ENCODE peak calls at places on chromosomes 13 and 19, in five cellular contexts. R is H9, V is adrenal gland, Y is K562, J is SK-N-SH. O is an unnamed sample.

GRCh38 chr19:1773173-1773572 is 19.9 kb downstream of the ONECUT3 start:
- DNase-seq in R (no peak), V (no peak), J (no peak), Y (no peak), O (no peak)

GRCh38 chr19:52331757-52332156 is 4.3 kb upstream of the ZNF610 start:
- DNase-seq in V (no peak), J (no peak), R (no peak), Y (no peak), O (no peak)

GRCh38 chr13:39012608-39013007 is 22.0 kb upstream of the STOML3 start:
- DNase-seq in Y (peak; percentile 12), J (peak; percentile 19), R (peak; percentile 73), V (no peak), O (no peak)

GRCh38 chr19:802888-803561 is 5.8 kb downstream of the PTBP1 start:
- DNase-seq in R (peak; percentile 27), J (no peak), V (no peak), Y (no peak), O (no peak)

GRCh38 chr13:93325303-93326297 is 99.0 kb downstream of the GPC6 start:
- DNase-seq in V (no peak), J (peak; percentile 42), R (no peak), Y (no peak), O (no peak)

GRCh38 chr19:13428352-13428751 is 77.9 kb downstream of the CACNA1A start:
- DNase-seq in Y (peak; percentile 32), J (peak; percentile 19), V (no peak), R (peak; percentile 38), O (no peak)

GRCh38 chr19:45154064-45154827 is 6.5 kb downstream of the NKPD1 start:
- DNase-seq in V (peak; percentile 93), R (no peak), J (no peak), Y (peak; percentile 82), O (peak; percentile 67)

GRCh38 chr19:47240996-47241918 is 10.3 kb upstream of the BBC3 start:
- DNase-seq in R (peak; percentile 95), V (peak; percentile 72), Y (peak; percentile 93), J (peak; percentile 84), O (no peak)

GRCh38 chr19:11574689-11575088 is 2.8 kb downstream of the ACP5 start:
- DNase-seq in Y (no peak), J (no peak), R (no peak), V (no peak), O (no peak)

GRCh38 chr13:85197431-85197830 is 601.8 kb downstream of the SLITRK6 start:
- DNase-seq in Y (no peak), J (no peak), V (no peak), R (no peak), O (no peak)

GRCh38 chr19:45444318-45445041 is 20.8 kb upstream of the ERCC1 start:
- DNase-seq in J (peak; percentile 95), V (peak; percentile 92), Y (peak; percentile 94), R (peak; percentile 95), O (peak; percentile 95)

GRCh38 chr19:28847468-28847867 is 365.5 kb downstream of the UQCRFS1 start:
- DNase-seq in R (no peak), J (no peak), Y (no peak), V (no peak), O (no peak)

GRCh38 chr19:39408392-39409206 is 2.0 kb downstream of the ZFP36 start:
- DNase-seq in Y (peak; percentile 14), V (peak; percentile 42), R (no peak), J (no peak), O (no peak)

GRCh38 chr19:33254245-33254824 is 28.7 kb upstream of the SLC7A10 start:
- DNase-seq in J (no peak), Y (no peak), R (no peak), V (no peak), O (no peak)

GRCh38 chr13:34128661-34129060 is 310.7 kb downstream of the RFC3 start:
- DNase-seq in Y (no peak), J (no peak), R (no peak), V (no peak), O (no peak)

GRCh38 chr19:16623576-16623975 is 4.4 kb downstream of the MED26 start:
- DNase-seq in R (no peak), J (no peak), Y (no peak), V (no peak), O (no peak)

GRCh38 chr13:50527612-50528509 is 315.6 kb downstream of the DLEU7 start:
- DNase-seq in V (no peak), J (no peak), Y (no peak), R (no peak), O (no peak)

GRCh38 chr19:41951686-41952172 is 7.4 kb downstream of the RABAC1 start:
- DNase-seq in J (peak; percentile 90), V (peak; percentile 70), Y (peak; percentile 86), R (peak; percentile 88), O (peak; percentile 83)

GRCh38 chr13:50122465-50122864 is 107.2 kb downstream of the KCNRG start:
- DNase-seq in Y (peak; percentile 29), V (no peak), R (no peak), J (no peak), O (no peak)

GRCh38 chr13:79281335-79281734 is 124.7 kb downstream of the RBM26 start:
- DNase-seq in Y (no peak), R (peak; percentile 73), J (no peak), V (no peak), O (no peak)

GRCh38 chr19:4284176-4284958 is 5.3 kb downstream of the SHD start:
- DNase-seq in Y (peak; percentile 97), V (no peak), R (peak; percentile 94), J (peak; percentile 93), O (no peak)

GRCh38 chr13:47705185-47705584 is 295.9 kb downstream of the SUCLA2 start:
- DNase-seq in R (no peak), V (no peak), Y (no peak), J (no peak), O (no peak)

GRCh38 chr19:38134538-38135149 is 89.4 kb downstream of the DPF1 start:
- DNase-seq in V (no peak), Y (peak; percentile 72), J (peak; percentile 65), R (peak; percentile 55), O (no peak)

GRCh38 chr13:35347679-35348205 is 128.7 kb downstream of the MAB21L1 start:
- DNase-seq in Y (no peak), V (no peak), R (no peak), J (no peak), O (no peak)

GRCh38 chr13:113978741-113979481 is 5.0 kb upstream of the C13orf46 start:
- DNase-seq in Y (no peak), V (no peak), J (no peak), R (no peak), O (no peak)

GRCh38 chr19:42193294-42193693 is 24.2 kb downstream of the DEDD2 start:
- DNase-seq in Y (no peak), R (no peak), J (no peak), V (no peak), O (no peak)

GRCh38 chr19:4061683-4062575 is 4.8 kb downstream of the ZBTB7A start:
- DNase-seq in Y (no peak), V (no peak), J (no peak), R (peak; percentile 48), O (no peak)

GRCh38 chr13:77979721-77980377 is 61.2 kb upstream of the EDNRB start:
- DNase-seq in R (no peak), V (no peak), J (no peak), Y (no peak), O (no peak)

GRCh38 chr13:90055760-90056159 is 1291.7 kb upstream of the MIR17HG start:
- DNase-seq in V (no peak), R (no peak), J (no peak), Y (no peak), O (no peak)

GRCh38 chr19:35220315-35220921 is 8.1 kb downstream of the FAM187B start:
- DNase-seq in J (no peak), V (no peak), Y (peak; percentile 74), R (no peak), O (no peak)

GRCh38 chr13:49046002-49046401 is 70.3 kb downstream of the FNDC3A start:
- DNase-seq in J (no peak), V (no peak), R (no peak), Y (no peak), O (no peak)

GRCh38 chr13:48448963-48449614 is 36.2 kb upstream of the LPAR6 start:
- DNase-seq in J (no peak), V (no peak), Y (no peak), R (no peak), O (no peak)

DNA sequence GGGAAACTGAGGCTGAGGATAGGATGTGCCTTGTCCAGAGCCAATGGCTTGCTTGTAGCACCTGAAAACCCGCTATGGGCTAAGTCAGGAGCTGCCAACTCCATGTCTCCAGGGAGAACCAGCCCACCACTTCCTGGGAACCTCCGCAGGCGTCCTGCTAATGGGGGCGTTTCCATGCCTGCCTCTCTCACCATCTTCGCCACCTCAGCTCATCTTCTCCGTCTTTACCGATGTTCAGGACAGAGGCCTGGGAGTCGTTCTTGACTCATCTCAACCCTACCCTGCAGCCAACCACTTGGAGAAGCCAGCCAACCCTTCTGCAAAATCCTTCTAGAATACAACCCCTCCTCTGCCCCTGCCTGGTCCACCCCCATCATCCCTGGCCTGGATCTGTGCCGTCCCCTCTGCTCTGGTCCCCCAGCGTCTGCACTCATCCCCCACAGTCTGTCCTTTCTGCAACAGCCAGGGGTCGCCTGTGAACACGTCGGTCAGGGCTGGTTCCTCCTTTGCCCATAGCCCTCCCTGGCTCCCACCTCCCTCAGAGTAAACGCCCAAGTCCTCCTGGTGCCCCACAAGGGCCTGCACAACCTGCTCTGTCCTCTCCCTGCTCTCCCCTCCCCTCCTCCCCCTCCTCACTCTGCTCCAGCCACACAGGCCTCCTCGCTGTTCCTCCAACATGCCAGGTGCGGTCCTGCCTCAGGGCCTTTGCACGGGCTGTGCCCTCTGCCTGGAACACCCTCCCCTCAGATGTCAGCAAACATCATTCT is 31.0 kb downstream of the PTPRS start:
- DNase-seq in J (peak; percentile 65), R (peak; percentile 67), Y (no peak), V (no peak), O (no peak)
- TF ChIP-seq CTCF in J (no peak), R (peak; percentile 40), Y (peak; percentile 15), V (no peak), O (no peak)

DNA sequence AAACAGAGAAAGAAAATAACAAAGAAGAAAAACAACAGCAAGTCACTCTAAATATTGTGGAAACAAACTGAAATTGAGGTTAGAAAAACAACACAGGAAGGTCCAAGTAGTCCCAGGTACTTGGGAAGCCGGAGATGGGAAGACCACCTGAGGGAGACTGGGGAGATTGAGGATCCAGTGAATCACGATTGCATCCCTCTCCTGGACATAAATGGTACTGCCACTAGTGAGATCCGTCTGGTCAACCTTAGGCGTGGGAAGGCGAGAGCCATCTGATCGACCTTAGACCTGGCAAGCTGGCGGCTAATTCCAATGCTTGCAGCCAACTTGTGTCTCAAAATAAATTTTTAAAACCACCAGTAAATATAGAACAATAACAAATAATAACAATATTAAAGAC is 81.9 kb downstream of the ZNF726 start:
- DNase-seq in J (peak; percentile 57), R (peak; percentile 28), Y (peak; percentile 38), V (no peak), O (no peak)
- TF ChIP-seq CTCF in J (peak; percentile 48), R (peak; percentile 49), Y (no peak), V (no peak), O (peak; percentile 25)

GRCh38 chr19:56121180-56122167 is at the start of gene ZNF787:
- DNase-seq in V (peak; percentile 97), J (peak; percentile 98), Y (peak; percentile 97), R (peak; percentile 98), O (peak; percentile 98)
- TF ChIP-seq CTCF in V (no peak), J (no peak), Y (no peak), R (no peak), O (no peak)

DNA sequence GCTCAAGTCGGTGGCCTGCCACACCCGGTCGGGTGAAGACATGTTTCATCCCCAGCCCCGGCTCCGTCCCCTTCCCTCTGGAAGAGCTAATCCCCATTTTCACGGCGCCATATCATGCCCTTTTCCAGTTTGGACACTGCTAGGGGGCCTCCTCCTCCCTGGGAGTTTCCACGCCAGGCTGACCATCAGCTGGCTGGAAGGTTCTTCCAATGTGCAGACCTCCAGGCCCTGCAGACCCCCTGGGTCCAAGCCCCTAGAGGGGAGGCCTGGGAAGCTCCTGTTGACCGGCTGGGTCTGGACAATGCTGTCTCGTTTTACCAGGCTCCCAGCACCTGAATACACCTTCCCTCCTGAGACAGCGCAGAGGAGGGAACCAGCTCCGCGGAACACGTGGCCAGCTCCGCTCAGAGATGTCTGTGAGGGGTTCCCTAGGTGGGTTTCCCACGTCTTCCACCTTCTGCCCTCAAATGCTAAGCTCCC is 44.7 kb upstream of the RANBP3 start:
- DNase-seq in J (no peak), R (no peak), V (no peak), Y (no peak), O (no peak)
- TF ChIP-seq CTCF in J (no peak), R (peak; percentile 29), V (no peak), Y (no peak), O (peak; percentile 29)

O was measured in right atrium auricular region.